ENCODE peak calls at places on chromosomes 5 and 9, in eight cellular contexts. T, O, Q, I, D, J, A and N are unnamed samples.

GRCh38 chr9:673264-673965 is 168.1 kb upstream of the DMRT1 start:
- DNase-seq in T (peak), O (no peak), Q (no peak), I (no peak), D (no peak), J (no peak), A (no peak), N (no peak)

GRCh38 chr9:34675874-34676273 is 13.4 kb upstream of the CCL27 start:
- DNase-seq in T (peak), O (no peak), Q (no peak), I (no peak), D (no peak), J (no peak), A (no peak), N (no peak)

GRCh38 chr5:82734291-82734690 is 342.9 kb downstream of the TMEM167A start:
- DNase-seq in T (no peak), O (no peak), Q (peak), I (no peak), D (no peak), J (no peak), A (no peak), N (peak)

GRCh38 chr5:77230727-77231469 is 20.4 kb downstream of the PDE8B start:
- DNase-seq in T (peak), O (no peak), Q (peak), I (no peak), D (no peak), J (no peak), A (peak), N (no peak)

GRCh38 chr9:19748278-19749126 is 40.3 kb downstream of the SLC24A2 start:
- DNase-seq in T (no peak), O (no peak), Q (peak), I (no peak), D (no peak), J (no peak), A (peak), N (no peak)

GRCh38 chr5:151319334-151319733 is 15.8 kb upstream of the SLC36A3 start:
- DNase-seq in T (peak), O (no peak), Q (peak), I (peak), D (no peak), J (peak), A (peak), N (peak)

GRCh38 chr5:177040814-177041410 is 18.4 kb downstream of the ZNF346 start:
- DNase-seq in T (peak), O (no peak), Q (peak), I (no peak), D (no peak), J (no peak), A (no peak), N (peak)

GRCh38 chr9:110160163-110160562 is 47.8 kb downstream of the C9orf152 start:
- DNase-seq in T (no peak), O (no peak), Q (no peak), I (no peak), D (no peak), J (no peak), A (no peak), N (no peak)

GRCh38 chr5:77239126-77239741 is 28.8 kb downstream of the PDE8B start:
- DNase-seq in T (no peak), O (no peak), Q (peak), I (peak), D (no peak), J (no peak), A (peak), N (no peak)

DNA sequence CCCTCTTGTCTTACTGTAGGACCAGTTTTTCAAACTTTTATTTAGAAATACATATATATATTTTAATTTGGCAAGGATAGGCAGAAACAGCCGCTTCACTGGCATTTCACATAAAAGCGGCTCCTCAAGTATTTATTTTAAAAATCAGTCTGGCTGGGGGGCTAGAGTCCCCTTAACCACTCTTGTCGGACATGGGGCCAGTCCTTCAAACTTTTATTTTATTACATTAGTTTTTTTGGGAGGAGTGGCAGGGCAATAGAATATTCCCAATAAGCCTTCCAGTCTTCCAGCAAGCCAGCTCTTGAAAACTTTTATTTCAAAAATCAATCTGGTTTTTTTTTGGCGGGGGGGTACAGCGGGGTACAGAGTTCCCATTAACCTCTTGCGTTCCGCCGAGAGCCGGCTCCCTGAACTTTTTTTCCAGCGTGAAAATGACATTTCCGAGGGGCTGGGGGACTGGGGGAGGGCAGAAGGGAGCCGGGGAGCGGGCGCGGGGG is 641 bp upstream of the ZNF618 start:
- DNase-seq in T (no peak), O (no peak), Q (no peak), I (no peak), D (no peak), J (no peak), A (no peak), N (no peak)
- H3K4me3 ChIP-seq in T (peak), O (peak), Q (peak), I (peak), D (peak), J (peak), A (peak), N (peak)

GRCh38 chr5:41151562-41151961 is 61.8 kb downstream of the C6 start:
- DNase-seq in T (no peak), O (no peak), Q (no peak), I (no peak), D (no peak), J (peak), A (no peak), N (peak)

GRCh38 chr5:41156739-41157138 is 56.6 kb downstream of the C6 start:
- DNase-seq in T (peak), O (no peak), Q (peak), I (no peak), D (no peak), J (no peak), A (no peak), N (no peak)

GRCh38 chr5:41157272-41157671 is 56.1 kb downstream of the C6 start:
- DNase-seq in T (no peak), O (no peak), Q (peak), I (no peak), D (no peak), J (no peak), A (no peak), N (no peak)

GRCh38 chr5:41154491-41154890 is 58.8 kb downstream of the C6 start:
- DNase-seq in T (peak), O (no peak), Q (peak), I (no peak), D (no peak), J (no peak), A (no peak), N (no peak)
- TF ChIP-seq CTCF in T (no peak), O (no peak), Q (no peak), I (no peak), D (no peak), J (no peak), A (no peak), N (no peak)

GRCh38 chr9:130043654-130044623 is 950 bp upstream of the FNBP1 start:
- DNase-seq in T (peak), O (no peak), Q (peak), I (no peak), D (peak), J (peak), A (no peak), N (peak)

GRCh38 chr9:130042406-130042930 is 521 bp downstream of the FNBP1 start:
- DNase-seq in T (no peak), O (no peak), Q (no peak), I (no peak), D (no peak), J (peak), A (peak), N (no peak)

GRCh38 chr9:130040901-130041647 is 1.9 kb downstream of the FNBP1 start:
- DNase-seq in T (no peak), O (no peak), Q (no peak), I (no peak), D (no peak), J (no peak), A (no peak), N (no peak)

GRCh38 chr9:130041648-130042405 is 1.2 kb downstream of the FNBP1 start:
- DNase-seq in T (no peak), O (no peak), Q (no peak), I (no peak), D (no peak), J (peak), A (no peak), N (peak)

DNA sequence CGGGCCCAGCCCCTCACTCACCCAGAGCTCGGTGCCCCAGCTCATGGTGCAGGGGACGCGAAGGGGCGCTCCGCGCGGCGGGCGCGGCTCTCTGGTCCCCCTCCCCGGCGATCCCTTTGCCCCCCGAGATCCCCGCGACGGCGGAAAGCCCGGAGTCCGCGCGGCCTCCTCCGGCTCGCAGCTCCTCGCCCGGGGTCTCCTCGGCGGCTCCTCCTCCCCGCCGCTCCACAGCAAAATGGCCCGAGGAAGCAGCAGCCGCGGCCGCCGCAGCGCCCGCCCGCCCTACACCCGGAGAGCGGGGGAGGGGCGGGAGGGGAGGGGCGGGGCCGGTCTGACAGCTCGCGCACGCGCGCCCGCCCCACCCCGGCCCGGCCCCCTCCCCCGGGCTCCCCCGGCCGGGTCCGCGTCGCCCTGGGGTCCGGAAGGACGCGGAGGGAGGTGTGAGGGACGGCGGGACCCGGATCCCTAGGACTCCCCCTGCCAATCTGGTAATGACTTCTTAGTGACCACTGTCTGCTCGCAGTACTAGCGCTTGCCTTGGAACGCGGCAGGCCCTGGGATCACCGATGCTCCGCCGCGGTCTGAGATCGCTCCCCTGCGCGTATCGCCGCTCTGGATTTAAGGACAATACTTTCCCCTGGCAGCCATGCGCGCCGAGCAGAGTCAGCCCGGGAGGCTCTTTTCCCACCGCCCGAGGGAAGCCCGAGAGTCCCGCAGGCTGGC is at the start of gene FNBP1:
- DNase-seq in T (peak), O (peak), Q (peak), I (no peak), D (peak), J (peak), A (peak), N (peak)
- H3K4me3 ChIP-seq in T (peak), O (peak), Q (peak), I (peak), D (peak), J (peak), A (peak), N (peak)

DNA sequence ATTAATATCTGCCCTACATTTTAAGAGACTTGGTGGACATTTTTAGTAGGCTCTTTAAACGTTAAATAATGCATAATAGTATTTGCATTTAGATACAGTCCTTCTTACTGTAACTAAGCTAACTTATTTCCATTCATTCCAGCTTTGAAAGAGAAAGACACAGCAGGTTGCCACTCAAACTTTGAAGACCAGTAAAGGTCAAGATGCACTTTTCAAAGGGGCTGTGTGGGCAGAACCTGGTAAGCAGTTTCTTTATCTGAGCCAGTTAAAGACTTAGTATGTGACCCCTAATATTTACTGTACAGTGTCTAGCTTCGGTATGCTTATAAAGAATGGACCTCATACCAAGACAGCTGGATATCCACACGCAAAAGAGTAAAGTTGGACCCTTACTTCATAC is 20.8 kb downstream of the PLGRKT start:
- DNase-seq in T (no peak), O (no peak), Q (no peak), I (no peak), D (no peak), J (no peak), A (no peak), N (no peak)
- TF ChIP-seq CTCF in T (no peak), O (no peak), Q (no peak), I (no peak), D (no peak), J (no peak), A (no peak), N (no peak)

GRCh38 chr9:108783318-108784127 is 72.3 kb downstream of the ACTL7B start:
- DNase-seq in T (no peak), O (no peak), Q (no peak), I (no peak), D (no peak), J (no peak), A (no peak), N (no peak)
- H3K4me3 ChIP-seq in T (no peak), O (no peak), Q (no peak), I (no peak), D (no peak), J (no peak), A (no peak), N (no peak)

DNA sequence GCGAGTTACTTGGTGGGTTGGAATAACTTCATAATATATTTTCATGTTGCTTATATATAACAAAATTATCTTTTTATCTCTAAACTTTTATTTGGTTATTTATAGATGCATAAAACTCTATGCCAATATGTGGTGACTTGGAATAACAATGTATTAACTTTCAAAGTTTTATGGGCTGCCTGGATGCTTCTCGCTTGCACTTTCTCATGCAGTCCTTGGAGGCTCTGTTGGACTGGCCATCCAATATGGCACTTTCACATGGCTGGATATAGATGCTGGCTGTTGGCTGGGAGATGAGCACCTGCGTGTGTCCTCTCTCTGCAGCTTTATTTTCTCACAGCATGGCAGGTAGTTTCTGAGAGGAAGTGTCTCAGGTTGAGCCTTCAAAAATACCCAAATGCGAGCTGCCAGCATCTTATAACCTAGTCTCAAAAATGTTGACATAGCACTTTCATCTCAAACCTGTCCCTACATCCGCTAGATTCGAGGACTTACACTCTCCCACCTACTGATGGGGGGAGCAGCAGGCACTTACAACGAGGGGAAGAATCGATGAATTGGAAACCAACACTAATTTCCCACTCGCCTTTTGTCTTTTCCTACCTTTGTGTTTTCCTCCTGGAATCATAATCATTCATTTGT is 48.3 kb upstream of the SMARCA2 start:
- DNase-seq in T (no peak), O (no peak), Q (no peak), I (no peak), D (no peak), J (no peak), A (no peak), N (no peak)
- TF ChIP-seq CTCF in T (no peak), O (no peak), Q (no peak), I (no peak), D (no peak), J (no peak), A (no peak), N (no peak)

GRCh38 chr9:82367016-82367415 is 378.4 kb downstream of the SPATA31D1 start:
- DNase-seq in T (no peak), O (no peak), Q (no peak), I (no peak), D (no peak), J (no peak), A (no peak), N (no peak)
- H3K4me3 ChIP-seq in T (no peak), O (no peak), Q (no peak), I (no peak), D (no peak), J (no peak), A (no peak), N (no peak)